ENCODE peak calls at places on chromosome X, in seven cellular contexts. W is fibroblast of the aortic adventitia, P is IMR-90, N is fibroblast of pulmonary artery, D is A549, F is lower lobe of right lung, L is H9. Z is an unnamed sample.

GRCh38 chrX:39910651-39911050 is 187.1 kb downstream of the BCOR start:
- DNase-seq in W (no peak), P (no peak), N (no peak), D (no peak), F (no peak), L (no peak), Z (no peak)

GRCh38 chrX:108165349-108166111 is 74.0 kb downstream of the ATG4A start:
- DNase-seq in W (peak; percentile 64), P (peak; percentile 51), N (peak; percentile 72), D (peak; percentile 38), F (no peak), L (peak; percentile 63), Z (peak; percentile 36)

GRCh38 chrX:112888916-112889315 is 48.3 kb upstream of the AMOT start:
- DNase-seq in W (no peak), P (no peak), N (no peak), D (no peak), F (no peak), L (no peak), Z (no peak)

GRCh38 chrX:116272328-116272727 is 101.8 kb downstream of the AGTR2 start:
- DNase-seq in W (peak; percentile 89), P (peak; percentile 69), N (peak; percentile 96), D (peak; percentile 12), F (no peak), L (no peak), Z (peak; percentile 0)

GRCh38 chrX:41317487-41318208 is 16.3 kb upstream of the DDX3X start:
- DNase-seq in W (peak; percentile 65), P (no peak), N (peak; percentile 65), D (no peak), F (no peak), L (no peak), Z (no peak)

GRCh38 chrX:71911731-71912050 is 1.0 kb downstream of the NHSL2 start:
- DNase-seq in W (no peak), P (no peak), N (no peak), D (no peak), F (no peak), L (no peak), Z (no peak)

GRCh38 chrX:120087289-120088017 is 10.0 kb upstream of the RHOXF2B start:
- DNase-seq in W (no peak), P (no peak), N (no peak), D (no peak), F (no peak), L (no peak), Z (no peak)

GRCh38 chrX:129086802-129087201 is 436.5 kb downstream of the SMARCA1 start:
- DNase-seq in W (no peak), P (no peak), N (no peak), D (no peak), F (no peak), L (no peak), Z (no peak)

GRCh38 chrX:41382699-41383645 is 49.0 kb downstream of the DDX3X start:
- DNase-seq in W (peak; percentile 40), P (peak; percentile 34), N (peak; percentile 63), D (no peak), F (no peak), L (no peak), Z (peak; percentile 1)

GRCh38 chrX:49840679-49841078 is 11.6 kb downstream of the PAGE4 start:
- DNase-seq in W (peak; percentile 24), P (peak; percentile 35), N (peak; percentile 52), D (peak; percentile 19), F (peak; percentile 69), L (peak; percentile 84), Z (peak; percentile 56)

GRCh38 chrX:68238568-68238967 is 194.7 kb downstream of the OPHN1 start:
- DNase-seq in W (no peak), P (no peak), N (no peak), D (no peak), F (no peak), L (peak; percentile 48), Z (no peak)

GRCh38 chrX:145848451-145848850 is 30.8 kb downstream of the SLITRK2 start:
- DNase-seq in W (no peak), P (no peak), N (no peak), D (no peak), F (no peak), L (no peak), Z (no peak)

GRCh38 chrX:106707771-106708454 is 18.6 kb upstream of the RNF128 start:
- DNase-seq in W (peak; percentile 90), P (peak; percentile 94), N (peak; percentile 74), D (peak; percentile 21), F (no peak), L (no peak), Z (peak; percentile 94)

GRCh38 chrX:41442824-41443560 is 4.2 kb upstream of the NYX start:
- DNase-seq in W (no peak), P (no peak), N (no peak), D (no peak), F (no peak), L (no peak), Z (no peak)

GRCh38 chrX:36199926-36200325 is 280.4 kb downstream of the CFAP47 start:
- DNase-seq in W (no peak), P (no peak), N (no peak), D (no peak), F (no peak), L (no peak), Z (no peak)

GRCh38 chrX:39855748-39856129 is 242.0 kb downstream of the BCOR start:
- DNase-seq in W (peak; percentile 15), P (peak; percentile 43), N (no peak), D (peak; percentile 28), F (no peak), L (peak; percentile 76), Z (no peak)

GRCh38 chrX:53595266-53595810 is 91.2 kb downstream of the HUWE1 start:
- DNase-seq in W (no peak), P (no peak), N (no peak), D (no peak), F (no peak), L (no peak), Z (no peak)

GRCh38 chrX:68186552-68187262 is 246.6 kb downstream of the OPHN1 start:
- DNase-seq in W (peak; percentile 22), P (peak; percentile 47), N (peak; percentile 21), D (no peak), F (no peak), L (no peak), Z (no peak)

GRCh38 chrX:41045960-41046567 is 39.2 kb upstream of the USP9X start:
- DNase-seq in W (peak; percentile 90), P (peak; percentile 17), N (peak; percentile 82), D (no peak), F (no peak), L (peak; percentile 43), Z (no peak)

GRCh38 chrX:135481696-135482179 is 38.7 kb upstream of the INTS6L start:
- DNase-seq in W (no peak), P (no peak), N (no peak), D (no peak), F (no peak), L (no peak), Z (no peak)

GRCh38 chrX:135489542-135489941 is 30.9 kb upstream of the INTS6L start:
- DNase-seq in W (no peak), P (no peak), N (no peak), D (no peak), F (no peak), L (no peak), Z (no peak)

GRCh38 chrX:135480076-135480475 is 40.4 kb upstream of the INTS6L start:
- DNase-seq in W (no peak), P (no peak), N (no peak), D (no peak), F (no peak), L (no peak), Z (no peak)

GRCh38 chrX:135484636-135485289 is 35.7 kb upstream of the INTS6L start:
- DNase-seq in W (peak; percentile 74), P (peak; percentile 57), N (peak; percentile 68), D (no peak), F (no peak), L (no peak), Z (peak; percentile 48)
- TF ChIP-seq CTCF in W (peak; percentile 58), P (peak; percentile 71), N (peak; percentile 66), D (peak; percentile 43), F (peak; percentile 53), L (peak; percentile 59), Z (peak; percentile 72)

GRCh38 chrX:2499507-2499906 is 1.3 kb downstream of the DHRSX start:
- DNase-seq in W (no peak), P (no peak), N (no peak), D (no peak), F (no peak), L (no peak), Z (no peak)

GRCh38 chrX:2498781-2499302 is 1.9 kb downstream of the DHRSX start:
- DNase-seq in W (peak; percentile 34), P (peak; percentile 18), N (peak; percentile 41), D (peak; percentile 54), F (no peak), L (no peak), Z (peak; percentile 21)

GRCh38 chrX:2500681-2501151 is at the start of the genes DHRSX and ZBED1:
- DNase-seq in W (no peak), P (no peak), N (peak; percentile 26), D (peak; percentile 40), F (peak; percentile 62), L (no peak), Z (no peak)

GRCh38 chrX:2501246-2502102 is 698 bp upstream of the DHRSX start:
- DNase-seq in W (no peak), P (no peak), N (no peak), D (no peak), F (no peak), L (no peak), Z (no peak)

GRCh38 chrX:2500091-2500680 is 590 bp downstream of the DHRSX start:
- DNase-seq in W (peak; percentile 48), P (peak; percentile 65), N (peak; percentile 55), D (peak; percentile 62), F (peak; percentile 61), L (peak; percentile 57), Z (peak; percentile 50)
- TF ChIP-seq CTCF in W (no peak), P (no peak), N (no peak), D (peak; percentile 21), F (no peak), L (peak; percentile 38), Z (peak; percentile 31)

GRCh38 chrX:45138525-45138924 is 62.2 kb downstream of the DIPK2B start:
- DNase-seq in W (no peak), P (no peak), N (no peak), D (no peak), F (no peak), L (no peak), Z (no peak)

GRCh38 chrX:45135616-45136015 is 65.1 kb downstream of the DIPK2B start:
- DNase-seq in W (no peak), P (no peak), N (no peak), D (no peak), F (no peak), L (no peak), Z (no peak)

GRCh38 chrX:45133465-45133864 is 67.2 kb downstream of the DIPK2B start:
- DNase-seq in W (no peak), P (no peak), N (no peak), D (no peak), F (no peak), L (no peak), Z (no peak)

GRCh38 chrX:45134303-45134702 is 66.4 kb downstream of the DIPK2B start:
- DNase-seq in W (peak; percentile 38), P (no peak), N (peak; percentile 10), D (no peak), F (no peak), L (no peak), Z (no peak)

GRCh38 chrX:45134775-45135174 is 65.9 kb downstream of the DIPK2B start:
- DNase-seq in W (no peak), P (no peak), N (no peak), D (no peak), F (no peak), L (no peak), Z (no peak)
- TF ChIP-seq CTCF in W (no peak), P (no peak), N (no peak), D (no peak), F (no peak), L (no peak), Z (no peak)

GRCh38 chrX:11890843-11891514 is 132.9 kb downstream of the MSL3 start:
- DNase-seq in W (peak; percentile 12), P (no peak), N (peak; percentile 65), D (no peak), F (peak; percentile 57), L (no peak), Z (no peak)
- TF ChIP-seq CTCF in W (no peak), P (no peak), N (no peak), D (no peak), F (no peak), L (no peak), Z (no peak)